ENCODE peak calls at places on chromosomes 5 and 9, in four cellular contexts. I is GM12891, U is H1, S is K562. W is an unnamed sample.

GRCh38 chr5:172052454-172053236 is 46.2 kb upstream of the FBXW11 start:
- DNase-seq in I (no peak), U (no peak), S (no peak), W (no peak)

GRCh38 chr9:34550016-34550680 is 27.4 kb upstream of the ENHO start:
- DNase-seq in I (no peak), U (peak), S (peak), W (no peak)

GRCh38 chr5:111453290-111453689 is 59.0 kb downstream of the STARD4 start:
- DNase-seq in I (no peak), U (no peak), S (no peak), W (no peak)

GRCh38 chr5:105638437-105638836 is 2032.3 kb downstream of the EFNA5 start:
- DNase-seq in I (no peak), U (no peak), S (no peak), W (no peak)

GRCh38 chr9:115004535-115004934 is 74.1 kb upstream of the TNFSF8 start:
- DNase-seq in I (no peak), U (no peak), S (no peak), W (no peak)

GRCh38 chr9:3006917-3007316 is 163.0 kb upstream of the PUM3 start:
- DNase-seq in I (no peak), U (no peak), S (no peak), W (no peak)

GRCh38 chr5:149500922-149501582 is 50.2 kb downstream of the CSNK1A1 start:
- DNase-seq in I (no peak), U (no peak), S (no peak), W (no peak)

GRCh38 chr5:110880413-110880812 is 141.6 kb downstream of the SLC25A46 start:
- DNase-seq in I (no peak), U (no peak), S (no peak), W (no peak)

GRCh38 chr5:83750759-83751158 is 30.1 kb upstream of the HAPLN1 start:
- DNase-seq in I (no peak), U (no peak), S (no peak), W (no peak)

GRCh38 chr9:112624711-112625707 is 92.9 kb downstream of the INIP start:
- DNase-seq in I (no peak), U (no peak), S (no peak), W (no peak)

GRCh38 chr5:146877783-146878470 is 630 bp downstream of the PPP2R2B start:
- DNase-seq in I (no peak), U (peak), S (no peak), W (peak)

GRCh38 chr5:149719666-149720065 is 10.4 kb upstream of the PPARGC1B start:
- DNase-seq in I (no peak), U (no peak), S (no peak), W (no peak)

GRCh38 chr5:82635561-82636288 is 357.6 kb upstream of the RPS23 start:
- DNase-seq in I (no peak), U (no peak), S (no peak), W (no peak)

GRCh38 chr9:113597390-113598241 is 134.1 kb downstream of the RGS3 start:
- DNase-seq in I (no peak), U (no peak), S (no peak), W (no peak)

GRCh38 chr9:90547896-90548295 is 94.7 kb downstream of the DIRAS2 start:
- DNase-seq in I (no peak), U (no peak), S (no peak), W (no peak)

GRCh38 chr9:95000821-95001220 is 274.3 kb downstream of the AOPEP start:
- DNase-seq in I (no peak), U (no peak), S (no peak), W (no peak)
- TF ChIP-seq POLR2A in I (no peak), U (no peak), S (no peak), W (no peak)

DNA sequence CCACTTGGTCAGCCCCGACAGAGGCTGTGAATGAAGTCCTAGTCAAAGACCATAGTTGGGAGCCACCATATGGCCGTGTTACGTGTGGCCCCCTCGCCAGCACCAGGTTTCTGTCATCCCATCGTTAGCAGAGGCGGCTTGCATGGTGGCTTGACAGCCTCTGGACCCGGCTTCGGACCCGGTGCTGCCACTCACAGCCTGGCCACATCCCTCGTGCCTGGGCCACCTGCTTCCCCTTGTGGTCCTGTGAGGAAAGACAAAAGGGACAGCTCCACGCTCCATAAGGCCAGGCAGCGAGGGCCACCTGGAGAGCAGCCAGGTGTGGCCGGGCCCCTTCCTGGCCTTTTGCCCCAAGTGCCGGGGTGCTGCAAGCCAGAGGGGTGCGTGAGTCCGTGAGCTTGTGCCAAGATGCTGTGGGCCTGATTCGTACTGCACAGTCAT is 6.2 kb downstream of the NKD2 start:
- DNase-seq in I (no peak), U (no peak), S (no peak), W (no peak)
- TF ChIP-seq TAF1 in I (no peak), U (no peak), S (no peak), W (no peak)

GRCh38 chr9:129027224-129027684 is 877 bp downstream of the SH3GLB2 start:
- DNase-seq in I (no peak), U (no peak), S (no peak), W (no peak)

GRCh38 chr9:129030191-129030590 is 2.1 kb upstream of the SH3GLB2 start:
- DNase-seq in I (no peak), U (no peak), S (no peak), W (no peak)

GRCh38 chr9:129026442-129027223 is 1.5 kb downstream of the SH3GLB2 start:
- DNase-seq in I (no peak), U (no peak), S (no peak), W (no peak)

GRCh38 chr9:129027685-129028191 is 393 bp downstream of the SH3GLB2 start:
- DNase-seq in I (peak), U (no peak), S (no peak), W (no peak)

GRCh38 chr9:129028192-129028966 is at the start of gene SH3GLB2:
- DNase-seq in I (peak), U (peak), S (peak), W (peak)
- TF ChIP-seq POLR2AphosphoS5 in I (no peak), U (no peak), S (no peak), W (no peak)

GRCh38 chr5:43008369-43009158 is 31.6 kb downstream of the ANXA2R start:
- DNase-seq in I (no peak), U (peak), S (peak), W (no peak)
- TF ChIP-seq POLR2A in I (peak), U (no peak), S (peak), W (peak)

DNA sequence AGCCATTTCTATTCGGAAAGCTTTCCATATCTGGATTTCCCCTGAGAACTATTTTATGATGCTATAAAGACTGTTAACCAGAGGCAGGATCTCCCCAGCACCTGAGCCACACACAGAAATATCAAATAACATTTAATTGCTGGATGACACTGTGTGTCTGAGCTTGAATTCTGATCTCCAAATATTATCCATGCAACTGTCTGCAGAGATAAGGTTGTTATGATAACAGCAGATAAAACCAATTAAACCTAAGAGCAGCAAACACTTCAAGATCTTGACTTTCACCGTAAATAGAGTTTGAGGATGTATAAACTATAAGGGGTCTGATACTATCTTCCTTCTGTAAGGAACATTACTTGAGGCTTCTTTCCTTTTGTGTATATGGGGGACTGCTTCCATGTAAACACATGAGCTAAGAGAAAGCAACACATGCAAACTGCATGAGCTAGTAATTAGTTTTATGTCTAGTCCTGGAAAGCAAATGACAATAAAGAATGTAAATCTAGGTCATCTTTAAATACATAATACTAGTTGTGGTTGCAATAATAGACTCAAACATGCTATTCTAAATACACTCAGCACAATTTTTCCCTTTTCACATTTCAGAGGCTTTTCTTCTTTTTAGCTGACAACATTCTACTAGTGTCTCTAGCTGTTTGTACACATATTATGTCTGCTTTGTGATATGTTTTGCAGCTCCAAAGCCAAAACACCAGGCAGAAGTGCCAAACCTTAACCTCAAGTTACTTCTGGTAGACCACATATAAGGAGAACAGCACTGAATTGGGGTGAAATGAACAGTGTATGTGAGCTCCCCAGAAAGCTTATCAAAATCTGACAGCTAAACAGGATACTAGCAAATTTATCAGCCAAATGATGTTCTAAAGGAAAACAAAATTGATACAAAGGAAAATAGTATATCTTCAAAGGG is 136.5 kb downstream of the EFNA5 start:
- DNase-seq in I (no peak), U (no peak), S (no peak), W (no peak)
- TF ChIP-seq TAF1 in I (no peak), U (no peak), S (no peak), W (no peak)

DNA sequence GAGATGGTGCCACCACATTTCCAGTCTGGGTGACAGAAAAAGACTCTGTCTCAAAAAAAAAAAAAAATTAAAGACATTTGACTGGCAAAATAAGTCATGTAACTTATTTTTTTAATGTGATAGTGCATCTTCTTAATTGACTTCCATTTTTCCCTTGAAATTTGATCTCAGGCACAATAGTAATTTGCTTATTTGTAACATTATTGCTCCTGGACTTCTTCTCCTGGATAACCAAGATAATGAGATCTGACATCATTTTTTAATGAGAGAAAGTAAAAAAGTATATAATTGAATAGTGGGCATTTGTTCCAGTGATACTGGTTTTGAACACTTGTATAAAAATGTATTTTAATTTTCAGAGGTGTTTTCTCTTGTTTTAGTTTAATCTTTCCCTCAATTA is 3.5 kb downstream of the ARHGEF28 start:
- DNase-seq in I (no peak), U (no peak), S (no peak), W (no peak)
- TF ChIP-seq POLR2AphosphoS5 in I (no peak), U (no peak), S (no peak), W (no peak)